ENCODE peak calls at places on chromosomes 2 and 18, in four cellular contexts. U, Z, J and A are unnamed samples.
A peak's percentile ranks its signal among the peaks of the same experiment; 100 is the strongest.

GRCh38 chr2:187658952-187659525 is 104.8 kb upstream of the TFPI start:
- DNase-seq in U (peak; percentile 59), Z (no peak), J (no peak), A (no peak)

GRCh38 chr2:10447300-10448207 is 573 bp downstream of the ODC1 start:
- DNase-seq in U (peak; percentile 80), Z (peak; percentile 43), J (peak; percentile 90), A (peak; percentile 30)

GRCh38 chr18:54883816-54884604 is 55.7 kb downstream of the RAB27B start:
- DNase-seq in U (no peak), Z (no peak), J (no peak), A (no peak)

GRCh38 chr2:112487444-112487961 is 5.5 kb downstream of the TTL start:
- DNase-seq in U (no peak), Z (no peak), J (no peak), A (no peak)

GRCh38 chr2:127906206-127906926 is 20.6 kb upstream of the AMMECR1L start:
- DNase-seq in U (peak; percentile 50), Z (no peak), J (no peak), A (no peak)

GRCh38 chr2:17353268-17353667 is 165.0 kb downstream of the RAD51AP2 start:
- DNase-seq in U (no peak), Z (no peak), J (no peak), A (no peak)

GRCh38 chr2:43102366-43103092 is 123.9 kb downstream of the ZFP36L2 start:
- DNase-seq in U (no peak), Z (no peak), J (no peak), A (no peak)

GRCh38 chr2:20618468-20618885 is 32.4 kb downstream of the HS1BP3 start:
- DNase-seq in U (no peak), Z (no peak), J (no peak), A (no peak)

GRCh38 chr2:100905132-100905805 is 85.3 kb downstream of the NPAS2 start:
- DNase-seq in U (no peak), Z (no peak), J (no peak), A (no peak)

GRCh38 chr18:76384861-76385680 is 110.0 kb downstream of the ZNF516 start:
- DNase-seq in U (no peak), Z (no peak), J (no peak), A (no peak)

GRCh38 chr2:207711750-207712487 is 479 bp downstream of the CCNYL1 start:
- DNase-seq in U (peak; percentile 70), Z (peak; percentile 44), J (peak; percentile 74), A (peak; percentile 46)

GRCh38 chr2:64675860-64676259 is 22.1 kb upstream of the SERTAD2 start:
- DNase-seq in U (no peak), Z (no peak), J (no peak), A (no peak)

GRCh38 chr2:159445307-159445706 is 158.8 kb upstream of the WDSUB1 start:
- DNase-seq in U (no peak), Z (no peak), J (no peak), A (no peak)

GRCh38 chr18:77851798-77852197 is 602.1 kb downstream of the GALR1 start:
- DNase-seq in U (no peak), Z (no peak), J (no peak), A (no peak)

GRCh38 chr2:8543412-8544167 is 138.3 kb upstream of the ID2 start:
- DNase-seq in U (no peak), Z (peak; percentile 69), J (peak; percentile 60), A (peak; percentile 75)

GRCh38 chr2:62409442-62409841 is 96.6 kb downstream of the TMEM17 start:
- DNase-seq in U (no peak), Z (no peak), J (no peak), A (no peak)

GRCh38 chr2:27799646-27800010 is 28.1 kb downstream of the MRPL33 start:
- DNase-seq in U (no peak), Z (no peak), J (no peak), A (no peak)

GRCh38 chr2:88253375-88253774 is 83.2 kb downstream of the THNSL2 start:
- DNase-seq in U (no peak), Z (no peak), J (no peak), A (no peak)

GRCh38 chr18:51541230-51541629 is 343.7 kb upstream of the MEX3C start:
- DNase-seq in U (no peak), Z (no peak), J (no peak), A (no peak)

GRCh38 chr2:227280895-227281294 is 44.2 kb upstream of the MFF start:
- DNase-seq in U (no peak), Z (no peak), J (no peak), A (no peak)

GRCh38 chr2:43405829-43406228 is 179.4 kb upstream of the ZFP36L2 start:
- DNase-seq in U (no peak), Z (no peak), J (no peak), A (no peak)

GRCh38 chr2:38934742-38935141 is 45.1 kb downstream of the ARHGEF33 start:
- DNase-seq in U (no peak), Z (no peak), J (no peak), A (no peak)

GRCh38 chr2:214341636-214342035 is 69.2 kb upstream of the VWC2L start:
- DNase-seq in U (no peak), Z (no peak), J (no peak), A (no peak)

GRCh38 chr2:25877431-25878360 is 591 bp downstream of the ASXL2 start:
- DNase-seq in U (peak; percentile 61), Z (peak; percentile 37), J (peak; percentile 55), A (peak; percentile 58)

GRCh38 chr2:15636972-15637785 is 45.5 kb downstream of the DDX1 start:
- DNase-seq in U (peak; percentile 70), Z (peak; percentile 30), J (peak; percentile 59), A (peak; percentile 26)

GRCh38 chr2:139835101-139835500 is 1054.9 kb upstream of the NXPH2 start:
- DNase-seq in U (no peak), Z (no peak), J (no peak), A (no peak)